ENCODE peak calls at places on chromosomes 5 and 9, in seven cellular contexts. O is heart right ventricle, C is skeletal muscle cell, J is SK-N-MC, V is lung, L is fibroblast of the aortic adventitia, H is spleen. P is an unnamed sample.

GRCh38 chr9:7936201-7936600 is 136.6 kb upstream of the DMAC1 start:
- DNase-seq in O (no peak), C (no peak), J (no peak), V (no peak), L (no peak), H (no peak), P (no peak)

GRCh38 chr5:100901851-100902341 is 1.2 kb downstream of the ST8SIA4 start:
- DNase-seq in O (no peak), C (no peak), J (no peak), V (peak), L (no peak), H (peak), P (peak)

GRCh38 chr9:21754741-21755140 is 47.7 kb upstream of the MTAP start:
- DNase-seq in O (no peak), C (no peak), J (no peak), V (no peak), L (no peak), H (no peak), P (no peak)

GRCh38 chr5:97425511-97425910 is 242.5 kb upstream of the RIOK2 start:
- DNase-seq in O (no peak), C (no peak), J (no peak), V (no peak), L (peak), H (peak), P (no peak)

GRCh38 chr5:168329302-168329701 is 37.9 kb downstream of the WWC1 start:
- DNase-seq in O (no peak), C (no peak), J (no peak), V (no peak), L (no peak), H (no peak), P (no peak)

GRCh38 chr9:36041491-36041890 is 4.8 kb downstream of the RECK start:
- DNase-seq in O (no peak), C (no peak), J (no peak), V (no peak), L (no peak), H (no peak), P (no peak)

GRCh38 chr5:95955996-95956899 is 5.4 kb downstream of the ELL2 start:
- DNase-seq in O (no peak), C (no peak), J (no peak), V (no peak), L (peak), H (no peak), P (no peak)

GRCh38 chr9:118223111-118223510 is 518.9 kb downstream of the TLR4 start:
- DNase-seq in O (no peak), C (no peak), J (no peak), V (no peak), L (no peak), H (no peak), P (no peak)

GRCh38 chr9:84153885-84154284 is 173.3 kb downstream of the RMI1 start:
- DNase-seq in O (no peak), C (no peak), J (no peak), V (no peak), L (peak), H (no peak), P (no peak)

GRCh38 chr5:138438724-138439536 is at the start of gene REEP2:
- DNase-seq in O (peak), C (no peak), J (no peak), V (no peak), L (peak), H (peak), P (no peak)

GRCh38 chr9:131609116-131609830 is 64.0 kb downstream of the PRRT1B start:
- DNase-seq in O (no peak), C (no peak), J (no peak), V (no peak), L (peak), H (no peak), P (peak)

GRCh38 chr5:153629027-153629426 is 138.6 kb downstream of the GRIA1 start:
- DNase-seq in O (no peak), C (peak), J (no peak), V (peak), L (peak), H (no peak), P (no peak)

GRCh38 chr9:77094150-77094549 is 74.7 kb downstream of the FOXB2 start:
- DNase-seq in O (no peak), C (no peak), J (no peak), V (no peak), L (no peak), H (no peak), P (no peak)

GRCh38 chr5:54718647-54719046 is 201.1 kb downstream of the SNX18 start:
- DNase-seq in O (peak), C (no peak), J (no peak), V (peak), L (peak), H (no peak), P (peak)

GRCh38 chr9:19087601-19088000 is 15.1 kb downstream of the HAUS6 start:
- DNase-seq in O (no peak), C (no peak), J (no peak), V (no peak), L (peak), H (no peak), P (no peak)

GRCh38 chr5:84885479-84886258 is 501.0 kb upstream of the EDIL3 start:
- DNase-seq in O (peak), C (no peak), J (no peak), V (no peak), L (peak), H (no peak), P (no peak)

GRCh38 chr5:157327771-157328170 is 61.8 kb downstream of the CYFIP2 start:
- DNase-seq in O (no peak), C (no peak), J (no peak), V (no peak), L (no peak), H (no peak), P (no peak)

GRCh38 chr9:37787059-37787458 is 2.2 kb upstream of the EXOSC3 start:
- DNase-seq in O (no peak), C (no peak), J (no peak), V (no peak), L (no peak), H (peak), P (no peak)

GRCh38 chr5:163409384-163409783 is 28.0 kb upstream of the CCNG1 start:
- DNase-seq in O (no peak), C (no peak), J (no peak), V (no peak), L (no peak), H (no peak), P (no peak)

GRCh38 chr9:98064623-98065392 is 8.3 kb downstream of the NANS start:
- DNase-seq in O (no peak), C (no peak), J (no peak), V (no peak), L (no peak), H (peak), P (no peak)

GRCh38 chr9:2771661-2772060 is 54.4 kb downstream of the KCNV2 start:
- DNase-seq in O (no peak), C (peak), J (no peak), V (no peak), L (peak), H (no peak), P (no peak)

GRCh38 chr9:84953797-84954695 is 284.5 kb downstream of the NTRK2 start:
- DNase-seq in O (peak), C (no peak), J (no peak), V (peak), L (peak), H (peak), P (peak)

GRCh38 chr5:41268894-41269293 is 55.6 kb upstream of the C6 start:
- DNase-seq in O (no peak), C (no peak), J (no peak), V (no peak), L (no peak), H (no peak), P (no peak)

GRCh38 chr9:4334439-4334838 is 34.6 kb upstream of the GLIS3 start:
- DNase-seq in O (peak), C (no peak), J (no peak), V (peak), L (no peak), H (no peak), P (peak)

GRCh38 chr5:22649076-22649475 is 204.1 kb downstream of the CDH12 start:
- DNase-seq in O (no peak), C (no peak), J (no peak), V (no peak), L (no peak), H (no peak), P (no peak)

GRCh38 chr5:139391570-139392323 is 2.0 kb upstream of the MZB1 start:
- DNase-seq in O (no peak), C (no peak), J (no peak), V (no peak), L (no peak), H (no peak), P (no peak)

DNA sequence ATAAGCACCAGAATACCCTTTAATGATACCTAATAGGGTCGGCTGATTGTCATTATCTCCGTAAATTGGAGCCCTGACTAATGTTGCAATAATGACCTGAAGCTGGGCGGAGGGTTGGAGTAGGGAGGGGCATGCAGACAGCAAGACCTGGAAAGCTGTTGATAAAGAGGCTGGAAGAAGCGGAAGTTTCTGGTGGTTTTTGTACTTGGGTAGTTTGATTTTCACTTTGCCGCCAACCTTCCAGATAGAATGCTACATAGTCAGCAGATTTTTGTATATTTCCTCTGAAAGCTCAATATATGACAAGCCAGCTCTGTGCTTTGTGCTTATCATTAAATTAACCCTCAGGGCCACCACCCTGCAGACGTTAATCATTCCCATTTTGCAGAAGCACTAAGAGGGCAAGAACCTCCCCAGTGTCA is 34.9 kb downstream of the DIRAS2 start:
- DNase-seq in O (no peak), C (no peak), J (no peak), V (no peak), L (no peak), H (no peak), P (no peak)
- H3K4me3 ChIP-seq in O (no peak), C (no peak), J (no peak), V (no peak), L (no peak), H (no peak), P (no peak)

DNA sequence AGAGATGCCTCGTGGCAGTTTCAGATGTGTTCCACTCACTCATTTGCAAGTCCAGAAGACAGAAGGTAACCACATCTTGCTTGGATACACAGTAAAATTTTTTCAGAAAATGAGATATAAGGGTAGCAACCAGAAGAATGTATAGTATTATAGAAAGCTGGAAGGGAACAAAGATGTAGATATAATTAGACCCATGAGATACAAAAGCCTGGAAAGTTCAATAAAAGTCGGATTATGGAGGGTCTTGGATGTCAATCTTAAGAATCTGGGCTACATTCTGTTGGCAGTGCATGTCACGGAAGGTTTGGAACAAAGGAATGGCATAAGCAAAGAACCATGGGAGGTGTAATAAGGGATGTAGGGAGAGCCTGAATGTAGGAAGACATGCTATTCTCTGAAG is 5.1 kb upstream of the CEP78 start:
- DNase-seq in O (no peak), C (no peak), J (no peak), V (no peak), L (no peak), H (no peak), P (no peak)
- H3K4me3 ChIP-seq in O (no peak), C (no peak), J (no peak), V (no peak), L (no peak), H (no peak), P (no peak)

GRCh38 chr5:35990524-35990923 is 666 bp downstream of the UGT3A1 start:
- DNase-seq in O (no peak), C (no peak), J (no peak), V (no peak), L (no peak), H (no peak), P (no peak)
- H3K4me3 ChIP-seq in O (no peak), C (no peak), J (no peak), V (no peak), L (no peak), H (no peak), P (no peak)

DNA sequence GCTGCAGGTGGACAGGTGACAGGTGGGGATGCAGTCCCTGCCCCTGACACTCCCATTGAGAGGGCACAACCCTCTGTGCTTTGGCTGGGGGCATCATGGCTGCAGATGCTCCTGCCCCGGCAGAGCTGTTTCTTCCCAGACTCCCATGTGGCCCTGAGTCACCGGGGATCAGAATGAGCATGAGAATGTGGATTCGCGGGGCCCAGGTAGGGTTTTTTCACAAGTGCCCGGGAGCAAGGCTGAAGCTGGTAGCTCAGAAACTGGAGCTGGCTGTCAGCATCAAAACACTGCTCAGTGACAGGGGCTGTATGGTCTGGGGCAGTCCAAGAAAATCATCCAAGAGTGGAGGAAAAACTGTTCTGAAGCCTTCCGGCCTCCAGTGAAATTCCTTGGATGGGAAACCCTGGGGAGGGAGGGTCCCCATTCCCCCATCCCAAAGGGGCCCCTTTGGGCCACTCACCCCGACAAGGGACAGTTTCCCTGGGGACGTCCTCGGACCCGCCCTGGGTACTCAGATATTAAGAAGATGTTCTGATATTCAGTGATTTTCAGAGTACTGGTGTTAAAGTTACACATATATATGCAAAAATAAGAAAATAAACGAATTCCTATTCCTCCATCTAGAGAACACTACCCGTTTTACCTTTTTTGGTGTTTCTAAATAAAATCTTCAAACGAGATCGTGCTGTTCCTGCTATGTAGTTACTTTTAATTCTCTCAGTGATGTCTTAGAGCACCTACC is 120.1 kb upstream of the LPCAT1 start:
- DNase-seq in O (no peak), C (no peak), J (no peak), V (no peak), L (no peak), H (peak), P (no peak)
- H3K4me3 ChIP-seq in O (no peak), C (no peak), J (no peak), V (no peak), L (no peak), H (no peak), P (no peak)

P was measured in right atrium auricular region.